ENCODE peak calls at places on chromosome 10, in five cellular contexts. U is neuronal stem cell, X is H1, K is IMR-90, C is H9. Z is an unnamed sample.

GRCh38 chr10:28734940-28735759 is 57.8 kb downstream of the BAMBI start:
- DNase-seq in U (no peak), X (no peak), C (no peak), K (peak), Z (peak)

GRCh38 chr10:74153123-74153522 is 2.1 kb downstream of the ADK start:
- DNase-seq in U (no peak), C (no peak), K (peak), X (no peak), Z (peak)

GRCh38 chr10:114038819-114039218 is 4.8 kb upstream of the ADRB1 start:
- DNase-seq in K (no peak), U (no peak), X (no peak), C (no peak), Z (no peak)

GRCh38 chr10:126527645-126528319 is 139.5 kb upstream of the ADAM12 start:
- DNase-seq in X (no peak), U (no peak), K (no peak), C (no peak), Z (no peak)

GRCh38 chr10:46550076-46550790 is 6.2 kb downstream of the GPRIN2 start:
- DNase-seq in C (peak), X (peak), K (no peak), U (no peak), Z (no peak)

GRCh38 chr10:36042135-36042534 is 400.0 kb upstream of the FZD8 start:
- DNase-seq in C (no peak), U (no peak), K (no peak), X (no peak), Z (peak)

GRCh38 chr10:30857803-30858202 is 173.9 kb downstream of the ZNF438 start:
- DNase-seq in K (peak), X (no peak), C (no peak), U (no peak), Z (peak)

GRCh38 chr10:87092861-87093460 is 1.7 kb downstream of the GLUD1 start:
- DNase-seq in U (no peak), C (peak), K (peak), X (peak), Z (peak)

GRCh38 chr10:1643161-1643910 is 94.0 kb downstream of the ADARB2 start:
- DNase-seq in C (peak), U (peak), X (peak), K (no peak), Z (no peak)

GRCh38 chr10:18087398-18087797 is 52.8 kb upstream of the CACNB2 start:
- DNase-seq in U (no peak), K (peak), X (no peak), C (no peak), Z (no peak)

GRCh38 chr10:110304394-110304779 is 333 bp downstream of the SMNDC1 start:
- DNase-seq in C (no peak), U (no peak), K (no peak), X (no peak), Z (no peak)

GRCh38 chr10:132787253-132788179 is 1.6 kb upstream of the NKX6-2 start:
- DNase-seq in C (peak), U (peak), K (no peak), X (peak), Z (no peak)

GRCh38 chr10:127945335-127945734 is 38.4 kb downstream of the PTPRE start:
- DNase-seq in K (peak), U (no peak), X (no peak), C (no peak), Z (peak)

GRCh38 chr10:78756604-78757442 is 311.9 kb upstream of the ZMIZ1 start:
- DNase-seq in U (no peak), X (no peak), C (no peak), K (peak), Z (peak)

GRCh38 chr10:90424730-90425129 is 433.1 kb downstream of the HTR7 start:
- DNase-seq in C (no peak), X (no peak), K (peak), U (no peak), Z (no peak)

GRCh38 chr10:118865998-118866778 is 111.4 kb upstream of the CACUL1 start:
- DNase-seq in K (no peak), U (no peak), X (no peak), C (no peak), Z (no peak)

GRCh38 chr10:6054884-6055283 is 7.3 kb downstream of the IL2RA start:
- DNase-seq in U (no peak), C (peak), K (no peak), X (peak), Z (no peak)

GRCh38 chr10:100847440-100847839 is 65.3 kb upstream of the SLF2 start:
- DNase-seq in U (no peak), X (no peak), C (no peak), K (peak), Z (no peak)

GRCh38 chr10:49362596-49363260 is 33.2 kb downstream of the DRGX start:
- DNase-seq in X (no peak), U (no peak), K (no peak), C (no peak), Z (no peak)

GRCh38 chr10:102449321-102450123 is 1.8 kb downstream of the C10orf95 start:
- DNase-seq in C (peak), U (no peak), K (no peak), X (peak), Z (peak)

GRCh38 chr10:7967035-7967434 is 87.5 kb upstream of the GATA3 start:
- DNase-seq in C (no peak), K (no peak), X (no peak), U (no peak), Z (no peak)

GRCh38 chr10:95363303-95363912 is 72.6 kb upstream of the PDLIM1 start:
- DNase-seq in X (no peak), U (peak), C (no peak), K (peak), Z (peak)

GRCh38 chr10:113252650-113253560 is 299.9 kb upstream of the HABP2 start:
- DNase-seq in X (no peak), U (no peak), C (no peak), K (no peak), Z (no peak)

DNA sequence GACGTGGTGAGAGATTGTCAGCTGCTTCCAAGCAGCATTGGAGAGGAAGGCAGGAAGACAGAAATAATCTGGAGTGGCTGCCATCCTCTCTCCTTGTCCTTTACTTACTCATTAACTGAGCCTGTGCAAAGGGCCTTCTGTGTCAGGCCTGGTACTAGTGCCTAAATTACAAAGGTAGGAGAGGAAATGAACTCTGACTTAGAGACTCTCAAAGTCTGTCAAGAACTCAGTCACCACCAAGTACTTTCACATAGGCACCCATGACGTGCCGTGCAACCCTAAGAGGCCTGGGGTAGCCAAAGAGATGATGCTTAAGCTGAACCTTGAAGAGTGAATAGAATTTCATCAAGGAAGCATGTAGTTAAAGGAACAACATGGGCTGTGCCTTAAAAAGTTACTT is 866.9 kb downstream of the LRMDA start:
- DNase-seq in K (no peak), C (no peak), U (no peak), X (no peak), Z (no peak)
- H4K91ac ChIP-seq in K (no peak), C (no peak), U (no peak), X (no peak), Z (no peak)

GRCh38 chr10:123865350-123865749 is 26.3 kb downstream of the CPXM2 start:
- DNase-seq in X (peak), K (no peak), C (no peak), U (no peak), Z (no peak)
- H3K18ac ChIP-seq in X (peak), K (no peak), C (no peak), U (peak), Z (no peak)

DNA sequence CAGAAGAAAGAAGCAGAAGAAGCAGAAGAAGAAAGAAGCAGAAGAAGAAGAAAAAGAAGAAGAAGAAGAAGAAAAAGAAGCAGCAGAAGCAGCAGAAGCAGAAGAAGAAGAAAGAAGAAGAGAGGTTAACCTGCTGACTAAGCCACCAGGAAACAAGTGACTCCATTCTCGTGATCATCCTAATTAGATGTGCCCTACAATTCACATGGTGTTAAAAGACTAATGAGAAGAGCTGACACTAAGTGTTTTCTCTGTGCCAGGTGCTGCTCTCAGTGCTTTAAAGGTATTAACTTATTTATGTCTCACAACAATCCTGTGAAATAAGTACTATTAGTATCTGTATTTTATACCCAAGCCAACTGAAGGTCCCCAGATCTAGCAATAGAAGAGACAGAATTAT is 11.4 kb downstream of the CDNF start:
- DNase-seq in X (no peak), C (no peak), K (no peak), U (no peak), Z (no peak)
- H2AK5ac ChIP-seq in X (no peak), C (no peak), K (no peak), U (no peak), Z (no peak)

DNA sequence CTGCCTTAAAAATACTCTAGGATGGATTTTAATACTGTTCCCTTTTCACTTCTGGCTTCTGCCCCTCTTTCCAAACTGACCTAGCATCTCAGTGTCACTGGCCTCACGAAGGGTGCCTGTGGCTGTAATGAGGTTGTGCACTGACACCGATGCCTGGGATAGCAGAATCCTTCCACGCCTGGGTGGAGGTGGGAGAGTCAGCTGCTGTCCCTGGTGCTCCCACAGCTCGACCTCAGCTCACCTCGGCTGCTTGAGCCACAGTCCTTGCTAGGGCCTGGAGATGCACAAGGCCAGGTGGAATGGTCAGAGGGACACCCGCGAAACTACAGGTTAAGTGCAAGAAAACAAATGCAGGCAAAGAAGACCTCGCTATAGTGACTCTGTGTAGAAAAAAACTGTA is 123.4 kb upstream of the ACBD5 start:
- DNase-seq in C (no peak), U (no peak), X (no peak), K (no peak), Z (no peak)
- H4K91ac ChIP-seq in C (no peak), U (no peak), X (no peak), K (no peak), Z (no peak)

GRCh38 chr10:119871881-119872609 is 598 bp downstream of the MCMBP start:
- DNase-seq in K (peak), X (peak), C (peak), U (peak), Z (peak)
- H3K18ac ChIP-seq in K (no peak), X (no peak), C (no peak), U (peak), Z (peak)

GRCh38 chr10:14380746-14381145 is 50.0 kb upstream of the FRMD4A start:
- DNase-seq in C (no peak), X (no peak), U (no peak), K (no peak), Z (no peak)

GRCh38 chr10:14381475-14381874 is 50.8 kb upstream of the FRMD4A start:
- DNase-seq in X (no peak), K (no peak), C (no peak), U (no peak), Z (no peak)

GRCh38 chr10:14382531-14382930 is 51.8 kb upstream of the FRMD4A start:
- DNase-seq in U (no peak), K (no peak), X (no peak), C (no peak), Z (no peak)

GRCh38 chr10:14383266-14383665 is 52.5 kb upstream of the FRMD4A start:
- DNase-seq in X (no peak), K (peak), C (no peak), U (no peak), Z (peak)

GRCh38 chr10:14382022-14382421 is 51.3 kb upstream of the FRMD4A start:
- DNase-seq in U (no peak), C (no peak), X (no peak), K (peak), Z (no peak)
- H2AK5ac ChIP-seq in U (no peak), C (no peak), X (no peak), K (peak), Z (peak)